ENCODE peak calls at places on chromosomes 4 and X, in four cellular contexts. C is tibial nerve, S is NCI-H1105 treated with DMSO at 0.1 percent for 48 hours, Y is NCI-H2171 treated with DMSO at 0.1 percent for 48 hours. A is an unnamed sample.

GRCh38 chrX:85004255-85004654 is 578 bp downstream of the APOOL start:
- DNase-seq in C (no peak), S (no peak), Y (no peak), A (peak)

GRCh38 chr4:154329268-154329858 is 162.2 kb downstream of the DCHS2 start:
- DNase-seq in Y (no peak), S (no peak), C (no peak), A (peak)

GRCh38 chr4:159944477-159944876 is 841.6 kb downstream of the RAPGEF2 start:
- DNase-seq in Y (no peak), S (no peak), C (no peak), A (no peak)

GRCh38 chr4:107094976-107095375 is 58.9 kb upstream of the DKK2 start:
- DNase-seq in Y (no peak), S (no peak), C (no peak), A (no peak)

GRCh38 chr4:5927116-5927515 is 34.2 kb upstream of the CRMP1 start:
- DNase-seq in S (no peak), Y (no peak), C (no peak), A (no peak)

GRCh38 chr4:122119739-122120138 is 32.4 kb upstream of the BLTP1 start:
- DNase-seq in S (no peak), C (no peak), Y (no peak), A (no peak)

GRCh38 chr4:1939664-1940509 is 68.7 kb downstream of the NSD2 start:
- DNase-seq in S (peak), Y (peak), C (no peak), A (peak)

GRCh38 chrX:106964290-106964689 is 35.7 kb downstream of the MORC4 start:
- DNase-seq in C (no peak), Y (no peak), S (no peak), A (no peak)

GRCh38 chr4:14856927-14857220 is 145.4 kb upstream of the CPEB2 start:
- DNase-seq in C (no peak), Y (no peak), S (no peak), A (no peak)

GRCh38 chrX:136480383-136480782 is 7.4 kb upstream of the BRS3 start:
- DNase-seq in S (no peak), Y (no peak), C (no peak), A (no peak)

GRCh38 chr4:27828843-27829242 is 968.2 kb downstream of the STIM2 start:
- DNase-seq in S (no peak), Y (no peak), C (no peak), A (no peak)

GRCh38 chr4:97646997-97647396 is 496.3 kb downstream of the STPG2 start:
- DNase-seq in S (peak), C (no peak), Y (no peak), A (peak)

GRCh38 chr4:158758142-158758541 is 10.7 kb upstream of the FNIP2 start:
- DNase-seq in Y (no peak), C (no peak), S (no peak), A (no peak)

GRCh38 chr4:29079260-29079659 is 1640.9 kb upstream of the PCDH7 start:
- DNase-seq in S (no peak), Y (no peak), C (no peak), A (no peak)

GRCh38 chr4:179836179-179837075 is 2394.2 kb upstream of the AGA start:
- DNase-seq in C (no peak), S (no peak), Y (no peak), A (no peak)

GRCh38 chrX:39758791-39759525 is 338.8 kb downstream of the BCOR start:
- DNase-seq in S (no peak), Y (no peak), C (no peak), A (no peak)

GRCh38 chrX:12988797-12989196 is 13.9 kb downstream of the TMSB4X start:
- DNase-seq in C (no peak), Y (no peak), S (peak), A (peak)

GRCh38 chr4:3520276-3520675 is 11.9 kb downstream of the LRPAP1 start:
- DNase-seq in C (no peak), S (no peak), Y (no peak), A (no peak)

GRCh38 chr4:41611881-41612871 is 74.2 kb downstream of the LIMCH1 start:
- DNase-seq in Y (no peak), S (no peak), C (peak), A (peak)

GRCh38 chr4:95165926-95166524 is 382.7 kb downstream of the UNC5C start:
- DNase-seq in S (peak), C (peak), Y (peak), A (peak)

GRCh38 chr4:142563682-142564291 is 282.3 kb downstream of the INPP4B start:
- DNase-seq in S (no peak), Y (no peak), C (no peak), A (no peak)

GRCh38 chr4:28421221-28421620 is 1560.6 kb downstream of the STIM2 start:
- DNase-seq in S (no peak), Y (no peak), C (no peak), A (no peak)

GRCh38 chr4:154473497-154473896 is 18.1 kb downstream of the DCHS2 start:
- DNase-seq in C (no peak), S (no peak), Y (no peak), A (no peak)

GRCh38 chr4:35710343-35710742 is 534.0 kb downstream of the ARAP2 start:
- DNase-seq in S (no peak), Y (no peak), C (no peak), A (no peak)

GRCh38 chr4:168540086-168540864 is 43.4 kb downstream of the PALLD start:
- DNase-seq in S (no peak), C (no peak), Y (peak), A (peak)

GRCh38 chrX:124388562-124388961 is 42.2 kb downstream of the SH2D1A start:
- DNase-seq in C (peak), Y (peak), S (peak), A (peak)

GRCh38 chr4:113435893-113436292 is 325.6 kb downstream of the CAMK2D start:
- DNase-seq in Y (peak), C (peak), S (no peak), A (peak)